ENCODE peak calls at places on chromosomes 11 and 22, in nine cellular contexts. One of them, this sample, is unnamed.

GRCh38 chr11:85813721-85814120 is 2.8 kb upstream of the SYTL2 start:
- DNase-seq in CD8-positive, alpha-beta memory T cell: no peak
- DNase-seq in breast epithelium: no peak
- DNase-seq in HAP-1: no peak
- DNase-seq in upper lobe of right lung: peak; percentile 66
- DNase-seq in mesendoderm: no peak
- DNase-seq in DND-41: no peak
- DNase-seq in PC-3: peak; percentile 72
- DNase-seq in naive thymus-derived CD4-positive, alpha-beta T cell: no peak
- DNase-seq in this sample: no peak

GRCh38 chr11:76314741-76315090 is 66.2 kb downstream of the THAP12 start:
- DNase-seq in PC-3: peak; percentile 13
- DNase-seq in breast epithelium: no peak
- DNase-seq in DND-41: no peak
- DNase-seq in mesendoderm: peak; percentile 60
- DNase-seq in naive thymus-derived CD4-positive, alpha-beta T cell: no peak
- DNase-seq in CD8-positive, alpha-beta memory T cell: no peak
- DNase-seq in HAP-1: no peak
- DNase-seq in upper lobe of right lung: no peak
- DNase-seq in this sample: no peak

GRCh38 chr11:116066777-116067176 is 562.6 kb upstream of the CADM1 start:
- DNase-seq in upper lobe of right lung: no peak
- DNase-seq in HAP-1: no peak
- DNase-seq in DND-41: no peak
- DNase-seq in mesendoderm: no peak
- DNase-seq in breast epithelium: no peak
- DNase-seq in CD8-positive, alpha-beta memory T cell: no peak
- DNase-seq in PC-3: no peak
- DNase-seq in naive thymus-derived CD4-positive, alpha-beta T cell: no peak
- DNase-seq in this sample: no peak

GRCh38 chr11:74726547-74727182 is 4.6 kb downstream of the CHRDL2 start:
- DNase-seq in HAP-1: peak; percentile 76
- DNase-seq in PC-3: peak; percentile 87
- DNase-seq in upper lobe of right lung: peak; percentile 82
- DNase-seq in naive thymus-derived CD4-positive, alpha-beta T cell: peak; percentile 37
- DNase-seq in CD8-positive, alpha-beta memory T cell: peak; percentile 68
- DNase-seq in breast epithelium: peak; percentile 54
- DNase-seq in DND-41: peak; percentile 68
- DNase-seq in mesendoderm: peak; percentile 75
- DNase-seq in this sample: peak; percentile 58

GRCh38 chr11:25449100-25449499 is 882.8 kb upstream of the ANO3 start:
- DNase-seq in naive thymus-derived CD4-positive, alpha-beta T cell: no peak
- DNase-seq in DND-41: no peak
- DNase-seq in HAP-1: no peak
- DNase-seq in CD8-positive, alpha-beta memory T cell: no peak
- DNase-seq in PC-3: no peak
- DNase-seq in upper lobe of right lung: no peak
- DNase-seq in mesendoderm: no peak
- DNase-seq in breast epithelium: no peak
- DNase-seq in this sample: no peak

GRCh38 chr22:44540756-44541670 is 43.0 kb upstream of the RTL6 start:
- DNase-seq in PC-3: no peak
- DNase-seq in CD8-positive, alpha-beta memory T cell: no peak
- DNase-seq in DND-41: no peak
- DNase-seq in upper lobe of right lung: peak; percentile 65
- DNase-seq in HAP-1: no peak
- DNase-seq in mesendoderm: no peak
- DNase-seq in naive thymus-derived CD4-positive, alpha-beta T cell: no peak
- DNase-seq in breast epithelium: no peak
- DNase-seq in this sample: no peak

GRCh38 chr11:87439981-87440760 is 402.4 kb downstream of the TMEM135 start:
- DNase-seq in HAP-1: no peak
- DNase-seq in upper lobe of right lung: no peak
- DNase-seq in mesendoderm: no peak
- DNase-seq in breast epithelium: no peak
- DNase-seq in naive thymus-derived CD4-positive, alpha-beta T cell: no peak
- DNase-seq in CD8-positive, alpha-beta memory T cell: no peak
- DNase-seq in PC-3: no peak
- DNase-seq in DND-41: no peak
- DNase-seq in this sample: no peak

GRCh38 chr22:32916025-32916424 is 114.5 kb downstream of the TIMP3 start:
- DNase-seq in breast epithelium: no peak
- DNase-seq in CD8-positive, alpha-beta memory T cell: no peak
- DNase-seq in upper lobe of right lung: no peak
- DNase-seq in DND-41: no peak
- DNase-seq in HAP-1: no peak
- DNase-seq in naive thymus-derived CD4-positive, alpha-beta T cell: no peak
- DNase-seq in mesendoderm: no peak
- DNase-seq in PC-3: no peak
- DNase-seq in this sample: no peak

GRCh38 chr11:14228356-14228755 is 130.6 kb downstream of the RRAS2 start:
- DNase-seq in HAP-1: no peak
- DNase-seq in PC-3: no peak
- DNase-seq in CD8-positive, alpha-beta memory T cell: no peak
- DNase-seq in mesendoderm: no peak
- DNase-seq in DND-41: no peak
- DNase-seq in breast epithelium: no peak
- DNase-seq in upper lobe of right lung: no peak
- DNase-seq in naive thymus-derived CD4-positive, alpha-beta T cell: no peak
- DNase-seq in this sample: no peak

GRCh38 chr22:23007823-23008222 is 62.5 kb upstream of the GNAZ start:
- DNase-seq in naive thymus-derived CD4-positive, alpha-beta T cell: no peak
- DNase-seq in DND-41: no peak
- DNase-seq in CD8-positive, alpha-beta memory T cell: no peak
- DNase-seq in PC-3: no peak
- DNase-seq in mesendoderm: no peak
- DNase-seq in breast epithelium: no peak
- DNase-seq in HAP-1: no peak
- DNase-seq in upper lobe of right lung: no peak
- DNase-seq in this sample: no peak

GRCh38 chr22:22044153-22044552 is 61.6 kb upstream of the TOP3B start:
- DNase-seq in breast epithelium: no peak
- DNase-seq in DND-41: no peak
- DNase-seq in naive thymus-derived CD4-positive, alpha-beta T cell: no peak
- DNase-seq in PC-3: no peak
- DNase-seq in upper lobe of right lung: no peak
- DNase-seq in mesendoderm: no peak
- DNase-seq in CD8-positive, alpha-beta memory T cell: no peak
- DNase-seq in HAP-1: no peak
- DNase-seq in this sample: no peak

DNA sequence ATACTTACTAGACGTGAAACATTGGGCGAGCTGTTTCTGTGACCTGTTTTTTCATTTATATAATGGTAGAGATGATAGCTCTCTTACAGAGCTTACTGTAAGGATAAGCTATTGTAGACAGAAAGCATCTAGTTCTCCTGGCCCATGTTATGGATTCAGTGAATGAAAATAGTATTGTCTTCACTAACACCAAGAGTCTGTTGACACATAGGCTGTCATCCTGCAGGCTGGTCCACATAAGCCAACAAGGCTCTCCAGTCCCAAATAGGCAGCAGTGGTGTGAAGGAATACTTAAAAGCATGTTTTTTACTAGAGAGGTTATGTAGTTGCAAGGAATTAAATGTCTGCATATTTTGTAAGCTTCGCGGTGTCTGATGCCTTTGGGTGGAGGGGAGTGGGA is 377.8 kb upstream of the CCDC90B start:
- DNase-seq in DND-41: no peak
- DNase-seq in upper lobe of right lung: no peak
- DNase-seq in breast epithelium: no peak
- DNase-seq in mesendoderm: no peak
- DNase-seq in PC-3: no peak
- DNase-seq in naive thymus-derived CD4-positive, alpha-beta T cell: no peak
- DNase-seq in HAP-1: no peak
- DNase-seq in CD8-positive, alpha-beta memory T cell: no peak
- DNase-seq in this sample: no peak
- H3K4me1 ChIP-seq in DND-41: no peaks in the 10 kb centered on the region
- H3K4me1 ChIP-seq in upper lobe of right lung: no peaks in the 10 kb centered on the region
- H3K4me1 ChIP-seq in breast epithelium: no peaks in the 10 kb centered on the region
- H3K4me1 ChIP-seq in mesendoderm: peaks cover 7% of the 10 kb centered on the region
- H3K4me1 ChIP-seq in PC-3: no peaks in the 10 kb centered on the region
- H3K4me1 ChIP-seq in naive thymus-derived CD4-positive, alpha-beta T cell: no peaks in the 10 kb centered on the region
- H3K4me1 ChIP-seq in HAP-1: no peaks in the 10 kb centered on the region
- H3K4me1 ChIP-seq in CD8-positive, alpha-beta memory T cell: no peaks in the 10 kb centered on the region
- H3K4me1 ChIP-seq in this sample: no peaks in the 10 kb centered on the region

DNA sequence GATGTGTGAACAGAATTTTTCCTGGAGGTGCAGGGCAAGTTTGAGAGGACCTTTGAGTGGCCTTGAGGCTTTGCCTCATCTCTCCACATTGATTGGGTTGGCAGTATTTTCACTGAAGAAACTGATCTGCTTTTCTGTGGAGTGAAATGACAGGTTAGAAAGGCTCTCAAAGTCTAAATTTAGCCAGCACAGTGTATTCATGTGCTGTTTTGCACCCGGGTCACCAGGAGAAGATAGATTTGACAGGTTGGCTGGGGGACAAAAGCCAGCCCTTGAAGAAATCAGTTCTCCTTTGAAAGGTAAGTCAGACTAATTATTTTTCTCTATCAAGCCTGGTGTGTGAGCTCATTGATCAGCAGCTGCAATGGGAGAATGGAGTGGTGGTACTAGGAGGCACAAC is 152.9 kb downstream of the DBX1 start:
- DNase-seq in breast epithelium: no peak
- DNase-seq in PC-3: no peak
- DNase-seq in CD8-positive, alpha-beta memory T cell: no peak
- DNase-seq in DND-41: no peak
- DNase-seq in mesendoderm: no peak
- DNase-seq in upper lobe of right lung: no peak
- DNase-seq in naive thymus-derived CD4-positive, alpha-beta T cell: no peak
- DNase-seq in HAP-1: no peak
- DNase-seq in this sample: no peak
- H3K4me3 ChIP-seq in breast epithelium: no peak overlapping the region
- H3K4me3 ChIP-seq in PC-3: no peak overlapping the region
- H3K4me3 ChIP-seq in CD8-positive, alpha-beta memory T cell: no peak overlapping the region
- H3K4me3 ChIP-seq in DND-41: no peak overlapping the region
- H3K4me3 ChIP-seq in mesendoderm: no peak overlapping the region
- H3K4me3 ChIP-seq in upper lobe of right lung: no peak overlapping the region
- H3K4me3 ChIP-seq in naive thymus-derived CD4-positive, alpha-beta T cell: no peak overlapping the region
- H3K4me3 ChIP-seq in HAP-1: no peak overlapping the region
- H3K4me3 ChIP-seq in this sample: no peak overlapping the region

DNA sequence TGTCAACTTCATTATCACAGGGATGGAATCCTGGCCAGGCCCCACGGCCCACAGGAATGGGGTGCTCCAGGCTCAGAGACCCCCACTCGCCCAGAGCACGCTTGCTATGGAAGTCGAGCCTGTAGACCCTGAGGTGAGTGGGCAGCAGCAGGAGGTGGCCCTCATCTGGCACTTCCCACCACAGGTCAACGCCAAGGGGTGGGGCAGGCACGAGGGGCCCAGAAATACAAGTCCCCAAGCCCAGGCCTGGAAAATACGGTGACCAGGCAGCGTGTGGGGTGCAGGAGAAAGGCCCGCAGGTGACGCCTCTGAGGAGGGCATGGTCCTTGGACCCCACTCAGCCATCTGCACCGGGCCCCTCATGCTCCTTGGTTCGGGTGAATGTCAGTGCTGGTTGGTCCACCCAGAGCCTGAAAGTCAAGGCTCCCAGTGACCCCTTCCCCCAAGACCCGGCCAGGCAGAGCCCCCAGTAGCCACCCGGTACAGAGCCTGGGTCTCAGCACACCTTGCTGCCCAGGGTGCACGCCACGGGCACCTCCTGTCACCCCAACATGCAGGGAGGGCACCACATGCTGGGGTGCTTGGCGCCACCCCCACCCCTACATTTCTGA is 2.4 kb downstream of the MOB2 start:
- DNase-seq in HAP-1: no peak
- DNase-seq in CD8-positive, alpha-beta memory T cell: peak; percentile 38
- DNase-seq in upper lobe of right lung: peak; percentile 62
- DNase-seq in breast epithelium: no peak
- DNase-seq in DND-41: no peak
- DNase-seq in PC-3: no peak
- DNase-seq in mesendoderm: no peak
- DNase-seq in naive thymus-derived CD4-positive, alpha-beta T cell: no peak
- DNase-seq in this sample: no peak
- H3K4me1 ChIP-seq in HAP-1: no peaks in the 10 kb centered on the region
- H3K4me1 ChIP-seq in CD8-positive, alpha-beta memory T cell: peaks cover 18% of the 10 kb centered on the region
- H3K4me1 ChIP-seq in upper lobe of right lung: peaks cover 48% of the 10 kb centered on the region
- H3K4me1 ChIP-seq in breast epithelium: peaks cover 25% of the 10 kb centered on the region
- H3K4me1 ChIP-seq in DND-41: no peaks in the 10 kb centered on the region
- H3K4me1 ChIP-seq in PC-3: no peaks in the 10 kb centered on the region
- H3K4me1 ChIP-seq in mesendoderm: no peaks in the 10 kb centered on the region
- H3K4me1 ChIP-seq in naive thymus-derived CD4-positive, alpha-beta T cell: peaks cover 7% of the 10 kb centered on the region
- H3K4me1 ChIP-seq in this sample: peaks cover 16% of the 10 kb centered on the region

GRCh38 chr11:3222941-3223905 is 4.6 kb upstream of the MRGPRG start:
- DNase-seq in mesendoderm: no peak
- DNase-seq in upper lobe of right lung: no peak
- DNase-seq in CD8-positive, alpha-beta memory T cell: no peak
- DNase-seq in DND-41: peak; percentile 83
- DNase-seq in naive thymus-derived CD4-positive, alpha-beta T cell: no peak
- DNase-seq in breast epithelium: no peak
- DNase-seq in PC-3: no peak
- DNase-seq in HAP-1: peak; percentile 8
- DNase-seq in this sample: no peak
- H3K4me3 ChIP-seq in mesendoderm: no peak overlapping the region
- H3K4me3 ChIP-seq in upper lobe of right lung: no peak overlapping the region
- H3K4me3 ChIP-seq in CD8-positive, alpha-beta memory T cell: no peak overlapping the region
- H3K4me3 ChIP-seq in DND-41: peak overlapping the region; percentile 2
- H3K4me3 ChIP-seq in naive thymus-derived CD4-positive, alpha-beta T cell: no peak overlapping the region
- H3K4me3 ChIP-seq in breast epithelium: no peak overlapping the region
- H3K4me3 ChIP-seq in PC-3: no peak overlapping the region
- H3K4me3 ChIP-seq in HAP-1: no peak overlapping the region
- H3K4me3 ChIP-seq in this sample: no peak overlapping the region

DNA sequence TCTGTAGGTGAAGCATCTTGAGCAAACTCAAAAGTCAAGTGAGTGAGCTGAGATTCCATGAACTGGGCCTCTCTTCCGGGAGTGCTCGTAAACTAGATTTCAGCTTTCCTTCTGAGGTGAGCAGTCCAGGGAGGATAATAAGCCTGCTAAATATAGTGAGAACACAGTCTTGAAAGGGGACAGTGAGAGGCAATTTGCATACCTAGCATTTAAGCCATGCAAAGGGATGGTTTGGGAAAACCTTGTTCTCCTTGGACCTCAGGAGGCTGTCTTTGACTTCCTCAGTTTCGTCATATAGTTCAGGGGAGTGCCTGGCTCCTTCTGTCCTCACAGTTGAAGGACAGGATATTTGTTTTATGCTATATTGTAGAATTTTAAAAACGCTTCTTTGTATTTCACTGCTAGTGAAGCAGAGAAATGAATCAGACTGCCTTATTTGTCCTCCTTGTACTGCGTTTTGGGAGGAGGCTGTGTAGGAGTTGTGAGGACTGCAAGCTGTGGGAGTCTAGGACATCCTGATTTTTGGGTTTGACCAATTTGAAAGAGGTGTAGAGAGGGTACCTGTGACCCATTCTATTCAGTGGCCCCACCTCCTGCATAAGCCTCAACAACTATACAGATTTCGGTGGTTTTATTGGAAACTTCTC is 11.0 kb upstream of the SORL1-AS1 start:
- DNase-seq in HAP-1: no peak
- DNase-seq in naive thymus-derived CD4-positive, alpha-beta T cell: no peak
- DNase-seq in CD8-positive, alpha-beta memory T cell: no peak
- DNase-seq in DND-41: no peak
- DNase-seq in breast epithelium: no peak
- DNase-seq in mesendoderm: no peak
- DNase-seq in PC-3: peak; percentile 42
- DNase-seq in upper lobe of right lung: no peak
- DNase-seq in this sample: no peak
- H3K4me1 ChIP-seq in HAP-1: peaks cover 7% of the 10 kb centered on the region
- H3K4me1 ChIP-seq in naive thymus-derived CD4-positive, alpha-beta T cell: peaks cover 97% of the 10 kb centered on the region
- H3K4me1 ChIP-seq in CD8-positive, alpha-beta memory T cell: peaks cover 99% of the 10 kb centered on the region
- H3K4me1 ChIP-seq in DND-41: peaks cover 17% of the 10 kb centered on the region
- H3K4me1 ChIP-seq in breast epithelium: peaks cover 9% of the 10 kb centered on the region
- H3K4me1 ChIP-seq in mesendoderm: peaks cover 9% of the 10 kb centered on the region
- H3K4me1 ChIP-seq in PC-3: peaks cover 76% of the 10 kb centered on the region
- H3K4me1 ChIP-seq in upper lobe of right lung: peaks cover 37% of the 10 kb centered on the region
- H3K4me1 ChIP-seq in this sample: peaks cover 11% of the 10 kb centered on the region

This sample was measured in NT2/D1.